ENCODE peak calls at places on chromosomes 4 and X, in nine cellular contexts. L, Z, B, D, J, Q, A, R and X are unnamed samples.
A peak's percentile ranks its signal among the peaks of the same experiment; 100 is the strongest.

GRCh38 chr4:186809070-186809469 is 85.4 kb upstream of the FAT1 start:
- DNase-seq in B (no peak), R (no peak), Q (no peak), A (no peak), Z (no peak), L (no peak), J (no peak), D (no peak), X (no peak)

GRCh38 chr4:89492476-89493110 is 185.0 kb upstream of the GPRIN3 start:
- DNase-seq in Z (peak; percentile 92), L (no peak), A (no peak), J (no peak), D (peak; percentile 94), B (no peak), R (no peak), Q (no peak), X (no peak)

GRCh38 chrX:115531818-115532403 is 29.1 kb upstream of the PLS3 start:
- DNase-seq in Z (peak; percentile 65), Q (no peak), J (no peak), R (no peak), D (peak; percentile 85), B (no peak), A (no peak), L (no peak), X (no peak)

GRCh38 chrX:47854474-47854873 is 17.8 kb downstream of the ZNF81 start:
- DNase-seq in B (peak; percentile 41), Z (peak; percentile 13), A (peak; percentile 31), D (peak; percentile 30), R (no peak), Q (peak; percentile 50), L (no peak), J (peak; percentile 16), X (peak; percentile 53)

GRCh38 chr4:15729910-15730533 is 27.2 kb downstream of the BST1 start:
- DNase-seq in R (peak; percentile 17), D (peak; percentile 41), B (no peak), Q (no peak), Z (peak; percentile 53), J (peak; percentile 15), L (no peak), A (no peak), X (peak; percentile 61)

GRCh38 chr4:110490109-110490508 is 14.2 kb downstream of the ENPEP start:
- DNase-seq in R (no peak), A (no peak), Q (no peak), Z (no peak), J (no peak), B (no peak), L (no peak), D (no peak), X (no peak)

GRCh38 chrX:134484039-134484438 is 24.1 kb downstream of the HPRT1 start:
- DNase-seq in Z (peak; percentile 67), A (no peak), L (no peak), R (peak; percentile 43), B (no peak), Q (no peak), D (peak; percentile 78), J (no peak), X (peak; percentile 57)

GRCh38 chr4:185671041-185671440 is 135.7 kb upstream of the PDLIM3 start:
- DNase-seq in Z (no peak), R (no peak), L (no peak), B (no peak), Q (no peak), J (no peak), D (no peak), A (no peak), X (no peak)

GRCh38 chrX:1246816-1247215 is 21.8 kb upstream of the CSF2RA start:
- DNase-seq in Q (peak; percentile 75), R (peak; percentile 32), A (peak; percentile 8), B (peak; percentile 64), D (peak; percentile 63), L (peak; percentile 92), Z (no peak), J (peak; percentile 65), X (peak; percentile 62)

GRCh38 chrX:87961471-87961870 is 443.9 kb downstream of the KLHL4 start:
- DNase-seq in B (no peak), L (no peak), A (no peak), J (no peak), R (no peak), Q (no peak), Z (no peak), D (no peak), X (peak; percentile 61)

GRCh38 chr4:46404961-46405360 is 15.0 kb upstream of the GABRA2 start:
- DNase-seq in D (no peak), B (peak; percentile 22), Q (peak; percentile 56), Z (peak; percentile 59), L (no peak), R (no peak), A (no peak), J (no peak), X (peak; percentile 57)

GRCh38 chr4:20253799-20254409 is 2.2 kb downstream of the SLIT2 start:
- DNase-seq in A (no peak), R (no peak), Q (peak; percentile 48), J (no peak), L (peak; percentile 75), B (peak; percentile 26), Z (peak; percentile 30), D (peak; percentile 64), X (no peak)

GRCh38 chr4:76357981-76358380 is 51.4 kb downstream of the STBD1 start:
- DNase-seq in L (no peak), A (no peak), D (no peak), Z (no peak), J (no peak), R (no peak), B (no peak), Q (no peak), X (no peak)

GRCh38 chr4:10080874-10081606 is 35.6 kb downstream of the WDR1 start:
- DNase-seq in A (no peak), L (peak; percentile 58), R (no peak), Q (no peak), Z (no peak), B (no peak), J (no peak), D (no peak), X (no peak)

DNA sequence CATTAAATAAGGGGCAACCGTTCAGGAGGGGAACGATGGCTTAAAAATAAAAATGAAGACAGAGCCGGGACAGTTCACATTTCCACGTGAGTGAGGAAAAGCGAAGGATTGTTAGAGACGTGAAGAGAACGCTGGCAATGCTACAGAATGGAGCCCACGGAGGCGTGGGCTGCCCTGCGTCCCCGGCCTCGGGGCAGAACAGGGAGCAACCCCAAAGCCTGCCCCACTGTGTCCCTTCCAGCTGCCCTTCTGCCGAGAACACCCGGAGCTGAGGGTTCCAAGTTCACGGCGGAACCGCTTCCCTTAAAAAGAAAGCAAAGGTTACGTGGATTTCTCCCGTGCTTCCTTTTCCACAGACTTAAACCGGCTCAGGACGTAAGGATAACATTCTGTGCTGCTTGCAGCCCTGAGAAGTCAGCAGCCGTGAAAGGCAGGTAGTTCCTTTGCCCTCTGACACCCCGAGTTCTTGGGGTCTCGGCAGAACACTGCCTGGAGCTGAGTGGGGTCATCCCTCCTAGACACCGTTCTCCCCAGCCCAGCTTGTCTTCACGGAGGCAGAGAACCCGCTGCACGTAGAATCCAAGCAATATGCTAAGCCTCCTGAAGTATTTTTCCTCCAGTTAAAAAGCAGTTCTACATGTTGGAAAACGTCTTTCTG is 14.2 kb downstream of the DHRSX start:
- DNase-seq in L (peak; percentile 23), J (no peak), R (no peak), Q (no peak), D (no peak), B (no peak), Z (no peak), A (no peak), X (no peak)
- H3K27ac ChIP-seq in L (no peak overlapping the region), J (no peak overlapping the region), R (no peak overlapping the region), Q (no peak overlapping the region), D (no peak overlapping the region), B (no peak overlapping the region), Z (no peak overlapping the region), A (no peak overlapping the region), X (no peak overlapping the region)

GRCh38 chr4:124019749-124020549 is 623.4 kb downstream of the SPRY1 start:
- DNase-seq in A (no peak), B (no peak), D (no peak), J (no peak), R (no peak), L (no peak), Z (no peak), Q (no peak), X (peak; percentile 27)

GRCh38 chr4:124018383-124019317 is 622.1 kb downstream of the SPRY1 start:
- DNase-seq in R (no peak), B (peak; percentile 12), L (peak; percentile 70), Q (peak; percentile 34), Z (peak; percentile 37), D (peak; percentile 43), J (peak; percentile 75), A (peak; percentile 42), X (peak; percentile 84)
- H3K4me1 ChIP-seq in R (no peaks in the 10 kb centered on the region), B (peaks cover 4% of the 10 kb centered on the region), L (peaks cover 7% of the 10 kb centered on the region), Q (no peaks in the 10 kb centered on the region), Z (peaks cover 4% of the 10 kb centered on the region), D (peaks cover 6% of the 10 kb centered on the region), J (peaks cover 23% of the 10 kb centered on the region), A (peaks cover 1% of the 10 kb centered on the region), X (peaks cover 20% of the 10 kb centered on the region)

DNA sequence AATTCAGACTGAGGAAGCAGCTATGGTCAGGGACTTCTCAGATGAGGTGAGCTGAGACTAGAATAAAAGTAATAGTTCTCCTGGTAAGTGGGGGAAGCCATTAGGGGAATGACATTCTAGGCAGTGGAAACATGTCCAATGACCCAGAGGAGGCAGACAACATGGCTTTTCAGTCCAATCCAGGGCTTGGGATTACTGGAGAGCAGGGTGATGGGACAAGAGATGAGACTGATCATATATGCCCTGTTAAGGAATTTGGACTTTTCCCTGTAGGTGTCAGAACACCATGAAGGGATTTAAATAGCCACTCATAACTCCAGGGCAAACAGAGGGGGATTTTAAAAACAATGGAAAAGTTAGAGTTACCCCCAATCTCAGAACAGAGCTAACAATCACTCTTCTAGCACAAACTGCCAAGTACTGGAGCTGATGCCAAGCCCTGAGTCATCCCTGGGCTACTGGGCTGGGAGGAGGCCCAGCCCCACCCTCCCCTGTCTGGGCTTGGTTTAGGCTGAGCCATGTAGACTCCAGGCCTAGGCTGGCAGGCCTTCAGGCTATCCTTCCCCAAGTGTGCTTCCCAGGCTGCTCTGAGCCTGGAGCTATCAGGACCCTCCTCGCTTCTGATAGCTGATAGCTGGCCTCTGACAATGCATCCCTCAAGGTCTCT is 22.7 kb upstream of the MSN start:
- DNase-seq in A (peak; percentile 82), B (peak; percentile 92), L (no peak), D (peak; percentile 90), Z (peak; percentile 79), Q (peak; percentile 45), R (no peak), J (peak; percentile 83), X (no peak)
- H3K27ac ChIP-seq in A (no peak overlapping the region), B (peak overlapping the region; percentile 87), L (no peak overlapping the region), D (peak overlapping the region; percentile 70), Z (no peak overlapping the region), Q (no peak overlapping the region), R (no peak overlapping the region), J (peak overlapping the region; percentile 58), X (no peak overlapping the region)

GRCh38 chr4:139564502-139564901 is 8.5 kb upstream of the SETD7 start:
- DNase-seq in Q (no peak), A (no peak), L (no peak), J (no peak), R (no peak), Z (no peak), B (no peak), D (no peak), X (no peak)
- H3K4me1 ChIP-seq in Q (no peaks in the 10 kb centered on the region), A (no peaks in the 10 kb centered on the region), L (peaks cover 8% of the 10 kb centered on the region), J (peaks cover 8% of the 10 kb centered on the region), R (no peaks in the 10 kb centered on the region), Z (peaks cover 2% of the 10 kb centered on the region), B (no peaks in the 10 kb centered on the region), D (peaks cover 4% of the 10 kb centered on the region), X (peaks cover 6% of the 10 kb centered on the region)

GRCh38 chr4:182513534-182514291 is 270.5 kb downstream of the TENM3 start:
- DNase-seq in L (no peak), Z (no peak), R (no peak), A (no peak), Q (no peak), B (no peak), J (no peak), D (no peak), X (no peak)
- H3K27ac ChIP-seq in L (no peak overlapping the region), Z (no peak overlapping the region), R (no peak overlapping the region), A (no peak overlapping the region), Q (no peak overlapping the region), B (no peak overlapping the region), J (no peak overlapping the region), D (no peak overlapping the region), X (no peak overlapping the region)